ENCODE peak calls at places on chromosome 1, in four cellular contexts. One of them, this sample, is unnamed.

GRCh38 chr1:112508242-112509004 is at the start of gene WNT2B:
- DNase-seq in BE2C: peak
- DNase-seq in upper lobe of right lung: peak
- DNase-seq in NB4: peak
- DNase-seq in this sample: no peak

GRCh38 chr1:42962641-42963377 is 4.1 kb upstream of the SLC2A1 start:
- DNase-seq in BE2C: peak
- DNase-seq in upper lobe of right lung: no peak
- DNase-seq in NB4: no peak
- DNase-seq in this sample: peak

GRCh38 chr1:5286244-5286643 is 631.8 kb downstream of the AJAP1 start:
- DNase-seq in BE2C: no peak
- DNase-seq in upper lobe of right lung: no peak
- DNase-seq in NB4: peak
- DNase-seq in this sample: no peak

GRCh38 chr1:209926045-209926444 is 12.0 kb upstream of the SYT14 start:
- DNase-seq in BE2C: peak
- DNase-seq in upper lobe of right lung: no peak
- DNase-seq in NB4: no peak
- DNase-seq in this sample: peak

GRCh38 chr1:10630661-10631120 is 155.9 kb downstream of the PEX14 start:
- DNase-seq in BE2C: no peak
- DNase-seq in upper lobe of right lung: peak
- DNase-seq in NB4: no peak
- DNase-seq in this sample: no peak

GRCh38 chr1:237098517-237098916 is 56.5 kb downstream of the RYR2 start:
- DNase-seq in BE2C: no peak
- DNase-seq in upper lobe of right lung: no peak
- DNase-seq in NB4: no peak
- DNase-seq in this sample: no peak

GRCh38 chr1:64936958-64937357 is 29.4 kb downstream of the JAK1 start:
- DNase-seq in BE2C: no peak
- DNase-seq in upper lobe of right lung: no peak
- DNase-seq in NB4: peak
- DNase-seq in this sample: no peak

GRCh38 chr1:17520041-17520440 is 19.5 kb upstream of the ARHGEF10L start:
- DNase-seq in BE2C: no peak
- DNase-seq in upper lobe of right lung: peak
- DNase-seq in NB4: no peak
- DNase-seq in this sample: no peak

GRCh38 chr1:152585586-152585985 is 5.3 kb upstream of the LCE3D start:
- DNase-seq in BE2C: no peak
- DNase-seq in upper lobe of right lung: no peak
- DNase-seq in NB4: peak
- DNase-seq in this sample: no peak

GRCh38 chr1:38068220-38068979 is 21.8 kb upstream of the POU3F1 start:
- DNase-seq in BE2C: no peak
- DNase-seq in upper lobe of right lung: no peak
- DNase-seq in NB4: no peak
- DNase-seq in this sample: no peak

GRCh38 chr1:156123356-156124196 is 9.1 kb downstream of the LMNA start:
- DNase-seq in BE2C: peak
- DNase-seq in upper lobe of right lung: peak
- DNase-seq in NB4: peak
- DNase-seq in this sample: peak
- TF ChIP-seq CTCF in BE2C: peak
- TF ChIP-seq CTCF in upper lobe of right lung: peak
- TF ChIP-seq CTCF in NB4: no peak
- TF ChIP-seq CTCF in this sample: peak

GRCh38 chr1:53734650-53735211 is 4.2 kb downstream of the GLIS1 start:
- DNase-seq in BE2C: no peak
- DNase-seq in upper lobe of right lung: no peak
- DNase-seq in NB4: no peak
- DNase-seq in this sample: peak
- H3K4me3 ChIP-seq in BE2C: no peak
- H3K4me3 ChIP-seq in upper lobe of right lung: no peak
- H3K4me3 ChIP-seq in NB4: no peak
- H3K4me3 ChIP-seq in this sample: no peak

DNA sequence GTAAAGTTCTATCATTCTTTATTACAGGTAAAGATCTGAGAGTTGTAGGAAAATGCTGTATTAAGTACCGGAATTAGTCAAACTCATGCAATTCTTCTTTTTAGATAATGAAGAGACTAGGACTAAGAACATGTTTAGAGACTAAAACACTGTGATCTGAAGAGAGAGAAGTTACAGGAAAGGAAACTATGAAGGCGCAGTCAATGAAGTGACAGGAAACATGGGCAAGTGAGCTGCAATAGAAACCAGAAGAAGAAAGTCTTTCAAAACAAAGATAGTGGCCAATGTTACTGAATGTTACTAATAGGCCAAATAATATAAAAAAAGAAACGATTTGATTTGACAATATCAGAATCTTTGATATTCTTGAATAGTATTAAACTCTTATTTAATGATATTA is 659.4 kb upstream of the RGS18 start:
- DNase-seq in BE2C: no peak
- DNase-seq in upper lobe of right lung: no peak
- DNase-seq in NB4: no peak
- DNase-seq in this sample: no peak
- TF ChIP-seq CTCF in BE2C: no peak
- TF ChIP-seq CTCF in upper lobe of right lung: no peak
- TF ChIP-seq CTCF in NB4: no peak
- TF ChIP-seq CTCF in this sample: no peak

DNA sequence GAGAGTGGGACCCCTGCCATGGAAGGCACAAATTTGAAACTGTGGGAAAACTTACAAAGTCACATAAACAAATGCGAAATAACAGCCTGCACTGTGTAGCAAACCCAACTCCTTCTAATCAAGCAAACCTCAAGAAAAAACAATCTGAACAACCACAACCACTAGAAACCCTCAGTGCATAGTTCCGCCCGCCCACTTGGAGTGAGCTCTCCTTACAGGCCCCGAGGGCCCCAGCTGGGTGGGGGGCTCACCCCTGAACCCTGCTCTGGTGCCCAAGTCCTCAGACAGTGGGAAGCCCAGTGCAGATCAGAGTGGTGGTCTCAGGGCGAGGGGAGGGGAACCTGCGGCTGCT is 937 bp upstream of the MXRA8 start:
- DNase-seq in BE2C: no peak
- DNase-seq in upper lobe of right lung: no peak
- DNase-seq in NB4: no peak
- DNase-seq in this sample: peak
- H3K4me3 ChIP-seq in BE2C: no peak
- H3K4me3 ChIP-seq in upper lobe of right lung: no peak
- H3K4me3 ChIP-seq in NB4: no peak
- H3K4me3 ChIP-seq in this sample: peak

GRCh38 chr1:89685461-89685860 is 52.5 kb downstream of the LRRC8C start:
- DNase-seq in BE2C: no peak
- DNase-seq in upper lobe of right lung: no peak
- DNase-seq in NB4: no peak
- DNase-seq in this sample: no peak

GRCh38 chr1:89688607-89689006 is 55.7 kb downstream of the LRRC8C start:
- DNase-seq in BE2C: no peak
- DNase-seq in upper lobe of right lung: no peak
- DNase-seq in NB4: no peak
- DNase-seq in this sample: peak

GRCh38 chr1:89689234-89689633 is 56.3 kb downstream of the LRRC8C start:
- DNase-seq in BE2C: no peak
- DNase-seq in upper lobe of right lung: no peak
- DNase-seq in NB4: no peak
- DNase-seq in this sample: no peak

GRCh38 chr1:89686520-89686919 is 53.6 kb downstream of the LRRC8C start:
- DNase-seq in BE2C: no peak
- DNase-seq in upper lobe of right lung: no peak
- DNase-seq in NB4: no peak
- DNase-seq in this sample: no peak

GRCh38 chr1:89687254-89687653 is 54.3 kb downstream of the LRRC8C start:
- DNase-seq in BE2C: no peak
- DNase-seq in upper lobe of right lung: no peak
- DNase-seq in NB4: no peak
- DNase-seq in this sample: peak
- TF ChIP-seq CTCF in BE2C: no peak
- TF ChIP-seq CTCF in upper lobe of right lung: no peak
- TF ChIP-seq CTCF in NB4: no peak
- TF ChIP-seq CTCF in this sample: no peak

This sample was measured in fibroblast of mammary gland.